ENCODE peak calls at places on chromosomes 12 and 14, in seven cellular contexts. One of them, this sample, is unnamed.

GRCh38 chr14:31161274-31161673 is 46.3 kb downstream of the HECTD1 start:
- DNase-seq in left ventricle myocardium inferior: no peak
- DNase-seq in left lung: no peak
- DNase-seq in GM12865: no peak
- DNase-seq in cardiac muscle cell: no peak
- DNase-seq in progenitor cell of endocrine pancreas: no peak
- DNase-seq in ascending aorta: no peak
- DNase-seq in this sample: no peak

GRCh38 chr12:49552899-49553298 is 14.1 kb downstream of the KCNH3 start:
- DNase-seq in left ventricle myocardium inferior: no peak
- DNase-seq in left lung: no peak
- DNase-seq in GM12865: no peak
- DNase-seq in cardiac muscle cell: no peak
- DNase-seq in progenitor cell of endocrine pancreas: no peak
- DNase-seq in ascending aorta: no peak
- DNase-seq in this sample: no peak

GRCh38 chr12:115794659-115795081 is 482.8 kb downstream of the MED13L start:
- DNase-seq in left ventricle myocardium inferior: no peak
- DNase-seq in left lung: no peak
- DNase-seq in GM12865: no peak
- DNase-seq in cardiac muscle cell: no peak
- DNase-seq in progenitor cell of endocrine pancreas: no peak
- DNase-seq in ascending aorta: no peak
- DNase-seq in this sample: peak

GRCh38 chr14:101839236-101839635 is 77.7 kb downstream of the PPP2R5C start:
- DNase-seq in left ventricle myocardium inferior: no peak
- DNase-seq in left lung: no peak
- DNase-seq in GM12865: peak
- DNase-seq in cardiac muscle cell: no peak
- DNase-seq in progenitor cell of endocrine pancreas: no peak
- DNase-seq in ascending aorta: no peak
- DNase-seq in this sample: no peak

GRCh38 chr12:51525518-51525917 is 65.5 kb upstream of the SCN8A start:
- DNase-seq in left ventricle myocardium inferior: no peak
- DNase-seq in left lung: no peak
- DNase-seq in GM12865: no peak
- DNase-seq in cardiac muscle cell: no peak
- DNase-seq in progenitor cell of endocrine pancreas: no peak
- DNase-seq in ascending aorta: no peak
- DNase-seq in this sample: no peak

GRCh38 chr12:59874781-59875180 is 279.0 kb downstream of the SLC16A7 start:
- DNase-seq in left ventricle myocardium inferior: no peak
- DNase-seq in left lung: no peak
- DNase-seq in GM12865: no peak
- DNase-seq in cardiac muscle cell: no peak
- DNase-seq in progenitor cell of endocrine pancreas: no peak
- DNase-seq in ascending aorta: no peak
- DNase-seq in this sample: no peak

GRCh38 chr14:75968461-75968860 is 13.3 kb downstream of the TGFB3 start:
- DNase-seq in left ventricle myocardium inferior: no peak
- DNase-seq in left lung: no peak
- DNase-seq in GM12865: no peak
- DNase-seq in cardiac muscle cell: no peak
- DNase-seq in progenitor cell of endocrine pancreas: no peak
- DNase-seq in ascending aorta: no peak
- DNase-seq in this sample: no peak

GRCh38 chr12:114895822-114896221 is 211.8 kb upstream of the TBX3 start:
- DNase-seq in left ventricle myocardium inferior: no peak
- DNase-seq in left lung: no peak
- DNase-seq in GM12865: no peak
- DNase-seq in cardiac muscle cell: no peak
- DNase-seq in progenitor cell of endocrine pancreas: no peak
- DNase-seq in ascending aorta: no peak
- DNase-seq in this sample: no peak

GRCh38 chr14:101620821-101621785 is 59.8 kb downstream of the DIO3 start:
- DNase-seq in left ventricle myocardium inferior: no peak
- DNase-seq in left lung: no peak
- DNase-seq in GM12865: no peak
- DNase-seq in cardiac muscle cell: no peak
- DNase-seq in progenitor cell of endocrine pancreas: no peak
- DNase-seq in ascending aorta: no peak
- DNase-seq in this sample: no peak

GRCh38 chr12:113194971-113195391 is 9.5 kb downstream of the RITA1 start:
- DNase-seq in left ventricle myocardium inferior: no peak
- DNase-seq in left lung: no peak
- DNase-seq in GM12865: no peak
- DNase-seq in cardiac muscle cell: no peak
- DNase-seq in progenitor cell of endocrine pancreas: no peak
- DNase-seq in ascending aorta: no peak
- DNase-seq in this sample: no peak

GRCh38 chr14:52458721-52459085 is 93.6 kb downstream of the TXNDC16 start:
- DNase-seq in left ventricle myocardium inferior: no peak
- DNase-seq in left lung: no peak
- DNase-seq in GM12865: no peak
- DNase-seq in cardiac muscle cell: no peak
- DNase-seq in progenitor cell of endocrine pancreas: no peak
- DNase-seq in ascending aorta: no peak
- DNase-seq in this sample: no peak

GRCh38 chr14:105192866-105193731 is 12.0 kb upstream of the NUDT14 start:
- DNase-seq in left ventricle myocardium inferior: no peak
- DNase-seq in left lung: no peak
- DNase-seq in GM12865: no peak
- DNase-seq in cardiac muscle cell: no peak
- DNase-seq in progenitor cell of endocrine pancreas: no peak
- DNase-seq in ascending aorta: no peak
- DNase-seq in this sample: no peak

GRCh38 chr14:23895480-23895879 is 58.1 kb upstream of the DHRS4 start:
- DNase-seq in left ventricle myocardium inferior: no peak
- DNase-seq in left lung: no peak
- DNase-seq in GM12865: no peak
- DNase-seq in cardiac muscle cell: no peak
- DNase-seq in progenitor cell of endocrine pancreas: no peak
- DNase-seq in ascending aorta: no peak
- DNase-seq in this sample: no peak

GRCh38 chr14:100711493-100711892 is 15.2 kb upstream of the DLK1 start:
- DNase-seq in left ventricle myocardium inferior: peak
- DNase-seq in left lung: no peak
- DNase-seq in GM12865: no peak
- DNase-seq in cardiac muscle cell: no peak
- DNase-seq in progenitor cell of endocrine pancreas: no peak
- DNase-seq in ascending aorta: no peak
- DNase-seq in this sample: no peak

GRCh38 chr12:118922405-118922804 is 58.9 kb upstream of the SRRM4 start:
- DNase-seq in left ventricle myocardium inferior: no peak
- DNase-seq in left lung: no peak
- DNase-seq in GM12865: peak
- DNase-seq in cardiac muscle cell: peak
- DNase-seq in progenitor cell of endocrine pancreas: peak
- DNase-seq in ascending aorta: no peak
- DNase-seq in this sample: no peak

GRCh38 chr12:109595321-109595902 is 21.8 kb downstream of the MVK start:
- DNase-seq in left ventricle myocardium inferior: no peak
- DNase-seq in left lung: no peak
- DNase-seq in GM12865: peak
- DNase-seq in cardiac muscle cell: no peak
- DNase-seq in progenitor cell of endocrine pancreas: no peak
- DNase-seq in ascending aorta: no peak
- DNase-seq in this sample: no peak

GRCh38 chr12:108515916-108516315 is 839 bp downstream of the FICD start:
- DNase-seq in left ventricle myocardium inferior: no peak
- DNase-seq in left lung: no peak
- DNase-seq in GM12865: peak
- DNase-seq in cardiac muscle cell: no peak
- DNase-seq in progenitor cell of endocrine pancreas: no peak
- DNase-seq in ascending aorta: peak
- DNase-seq in this sample: no peak

GRCh38 chr12:6899837-6900519 is 4.6 kb upstream of the LRRC23 start:
- DNase-seq in left ventricle myocardium inferior: peak
- DNase-seq in left lung: peak
- DNase-seq in GM12865: no peak
- DNase-seq in cardiac muscle cell: no peak
- DNase-seq in progenitor cell of endocrine pancreas: no peak
- DNase-seq in ascending aorta: no peak
- DNase-seq in this sample: no peak

GRCh38 chr12:48917857-48918537 is 7.3 kb downstream of the FKBP11 start:
- DNase-seq in left ventricle myocardium inferior: no peak
- DNase-seq in left lung: no peak
- DNase-seq in GM12865: peak
- DNase-seq in cardiac muscle cell: no peak
- DNase-seq in progenitor cell of endocrine pancreas: no peak
- DNase-seq in ascending aorta: no peak
- DNase-seq in this sample: no peak

GRCh38 chr14:29752221-29752923 is 175.3 kb downstream of the PRKD1 start:
- DNase-seq in left ventricle myocardium inferior: no peak
- DNase-seq in left lung: no peak
- DNase-seq in GM12865: no peak
- DNase-seq in cardiac muscle cell: no peak
- DNase-seq in progenitor cell of endocrine pancreas: no peak
- DNase-seq in ascending aorta: no peak
- DNase-seq in this sample: peak

GRCh38 chr12:54175130-54175963 is 13.4 kb downstream of the SMUG1 start:
- DNase-seq in left ventricle myocardium inferior: no peak
- DNase-seq in left lung: no peak
- DNase-seq in GM12865: peak
- DNase-seq in cardiac muscle cell: no peak
- DNase-seq in progenitor cell of endocrine pancreas: no peak
- DNase-seq in ascending aorta: no peak
- DNase-seq in this sample: peak

GRCh38 chr12:32586390-32586789 is 92.7 kb upstream of the DNM1L start:
- DNase-seq in left ventricle myocardium inferior: no peak
- DNase-seq in left lung: no peak
- DNase-seq in GM12865: no peak
- DNase-seq in cardiac muscle cell: no peak
- DNase-seq in progenitor cell of endocrine pancreas: no peak
- DNase-seq in ascending aorta: no peak
- DNase-seq in this sample: no peak

GRCh38 chr12:53735-54095 is 12.9 kb upstream of the IQSEC3 start:
- DNase-seq in left ventricle myocardium inferior: no peak
- DNase-seq in left lung: no peak
- DNase-seq in GM12865: no peak
- DNase-seq in cardiac muscle cell: no peak
- DNase-seq in progenitor cell of endocrine pancreas: no peak
- DNase-seq in ascending aorta: no peak
- DNase-seq in this sample: no peak

GRCh38 chr12:16165506-16165905 is 112.0 kb downstream of the SLC15A5 start:
- DNase-seq in left ventricle myocardium inferior: no peak
- DNase-seq in left lung: no peak
- DNase-seq in GM12865: peak
- DNase-seq in cardiac muscle cell: peak
- DNase-seq in progenitor cell of endocrine pancreas: no peak
- DNase-seq in ascending aorta: peak
- DNase-seq in this sample: peak

GRCh38 chr12:95790912-95791849 is 617 bp upstream of the NTN4 start:
- DNase-seq in left ventricle myocardium inferior: no peak
- DNase-seq in left lung: no peak
- DNase-seq in GM12865: no peak
- DNase-seq in cardiac muscle cell: peak
- DNase-seq in progenitor cell of endocrine pancreas: peak
- DNase-seq in ascending aorta: peak
- DNase-seq in this sample: no peak

GRCh38 chr12:34606749-34607519 is 584.6 kb downstream of the ALG10 start:
- DNase-seq in left ventricle myocardium inferior: no peak
- DNase-seq in left lung: no peak
- DNase-seq in GM12865: no peak
- DNase-seq in cardiac muscle cell: no peak
- DNase-seq in progenitor cell of endocrine pancreas: peak
- DNase-seq in ascending aorta: peak
- DNase-seq in this sample: no peak

GRCh38 chr12:57735198-57735855 is 3.2 kb downstream of the AGAP2 start:
- DNase-seq in left ventricle myocardium inferior: no peak
- DNase-seq in left lung: no peak
- DNase-seq in GM12865: no peak
- DNase-seq in cardiac muscle cell: no peak
- DNase-seq in progenitor cell of endocrine pancreas: no peak
- DNase-seq in ascending aorta: no peak
- DNase-seq in this sample: no peak

GRCh38 chr14:79516009-79516408 is 695.3 kb downstream of the DIO2 start:
- DNase-seq in left ventricle myocardium inferior: no peak
- DNase-seq in left lung: no peak
- DNase-seq in GM12865: no peak
- DNase-seq in cardiac muscle cell: no peak
- DNase-seq in progenitor cell of endocrine pancreas: no peak
- DNase-seq in ascending aorta: no peak
- DNase-seq in this sample: no peak

GRCh38 chr12:4256043-4256826 is 17.3 kb upstream of the CCND2 start:
- DNase-seq in left ventricle myocardium inferior: no peak
- DNase-seq in left lung: no peak
- DNase-seq in GM12865: no peak
- DNase-seq in cardiac muscle cell: no peak
- DNase-seq in progenitor cell of endocrine pancreas: no peak
- DNase-seq in ascending aorta: no peak
- DNase-seq in this sample: no peak

DNA sequence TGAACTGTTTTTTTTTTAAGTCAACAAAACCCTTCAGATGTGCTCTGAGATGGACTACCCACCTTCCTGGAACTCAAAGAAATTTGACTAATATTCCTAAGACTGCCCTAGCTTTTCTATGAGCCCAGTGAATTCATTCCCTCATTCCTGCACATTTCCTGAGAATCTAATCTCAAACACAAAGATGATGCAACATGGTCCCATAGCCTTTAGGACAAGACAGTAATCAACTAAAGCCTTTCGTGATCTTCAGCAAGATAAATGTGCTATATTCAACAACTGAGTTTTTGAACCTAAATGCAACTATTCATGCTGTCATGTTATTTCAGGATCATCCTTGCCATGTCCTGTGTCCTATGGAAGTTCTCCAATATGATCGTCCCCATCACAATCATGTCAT is 5.0 kb downstream of the SETD3 start:
- DNase-seq in left ventricle myocardium inferior: no peak
- DNase-seq in left lung: no peak
- DNase-seq in GM12865: no peak
- DNase-seq in cardiac muscle cell: no peak
- DNase-seq in progenitor cell of endocrine pancreas: no peak
- DNase-seq in ascending aorta: no peak
- DNase-seq in this sample: no peak
- TF ChIP-seq CTCF in left ventricle myocardium inferior: no peak
- TF ChIP-seq CTCF in left lung: no peak
- TF ChIP-seq CTCF in GM12865: no peak
- TF ChIP-seq CTCF in cardiac muscle cell: no peak
- TF ChIP-seq CTCF in progenitor cell of endocrine pancreas: no peak
- TF ChIP-seq CTCF in ascending aorta: no peak
- TF ChIP-seq CTCF in this sample: no peak

GRCh38 chr12:126798449-126798848 is 1468.5 kb upstream of the TMEM132C start:
- DNase-seq in left ventricle myocardium inferior: no peak
- DNase-seq in left lung: no peak
- DNase-seq in GM12865: no peak
- DNase-seq in cardiac muscle cell: no peak
- DNase-seq in progenitor cell of endocrine pancreas: no peak
- DNase-seq in ascending aorta: no peak
- DNase-seq in this sample: no peak
- TF ChIP-seq CTCF in left ventricle myocardium inferior: no peak
- TF ChIP-seq CTCF in left lung: no peak
- TF ChIP-seq CTCF in GM12865: no peak
- TF ChIP-seq CTCF in cardiac muscle cell: no peak
- TF ChIP-seq CTCF in progenitor cell of endocrine pancreas: no peak
- TF ChIP-seq CTCF in ascending aorta: no peak
- TF ChIP-seq CTCF in this sample: no peak

GRCh38 chr14:86462193-86462592 is 932.2 kb downstream of the FLRT2 start:
- DNase-seq in left ventricle myocardium inferior: no peak
- DNase-seq in left lung: no peak
- DNase-seq in GM12865: peak
- DNase-seq in cardiac muscle cell: peak
- DNase-seq in progenitor cell of endocrine pancreas: no peak
- DNase-seq in ascending aorta: no peak
- DNase-seq in this sample: peak
- TF ChIP-seq CTCF in left ventricle myocardium inferior: peak
- TF ChIP-seq CTCF in left lung: no peak
- TF ChIP-seq CTCF in GM12865: peak
- TF ChIP-seq CTCF in cardiac muscle cell: peak
- TF ChIP-seq CTCF in progenitor cell of endocrine pancreas: peak
- TF ChIP-seq CTCF in ascending aorta: no peak
- TF ChIP-seq CTCF in this sample: peak

GRCh38 chr12:82517027-82517426 is 158.7 kb downstream of the METTL25 start:
- DNase-seq in left ventricle myocardium inferior: no peak
- DNase-seq in left lung: no peak
- DNase-seq in GM12865: peak
- DNase-seq in cardiac muscle cell: no peak
- DNase-seq in progenitor cell of endocrine pancreas: no peak
- DNase-seq in ascending aorta: no peak
- DNase-seq in this sample: no peak
- TF ChIP-seq CTCF in left ventricle myocardium inferior: no peak
- TF ChIP-seq CTCF in left lung: peak
- TF ChIP-seq CTCF in GM12865: peak
- TF ChIP-seq CTCF in cardiac muscle cell: peak
- TF ChIP-seq CTCF in progenitor cell of endocrine pancreas: peak
- TF ChIP-seq CTCF in ascending aorta: no peak
- TF ChIP-seq CTCF in this sample: peak

This sample was measured in LNCaP clone FGC.